ENCODE peak calls at places on chromosomes 12 and 14, in five cellular contexts. B is stomach, D is upper lobe of right lung, W is mammary epithelial cell, A is tibial nerve. M is an unnamed sample.

GRCh38 chr12:54383041-54383609 is 1.4 kb downstream of the ZNF385A start:
- DNase-seq in B (no peak), D (no peak), W (peak; percentile 95), A (no peak), M (no peak)

GRCh38 chr12:116236148-116236731 is 41.3 kb downstream of the MED13L start:
- DNase-seq in B (peak; percentile 54), D (no peak), W (peak; percentile 40), A (peak; percentile 70), M (peak; percentile 50)

GRCh38 chr12:43462080-43462479 is 89.9 kb downstream of the ADAMTS20 start:
- DNase-seq in B (no peak), D (no peak), W (no peak), A (no peak), M (no peak)

GRCh38 chr12:69838086-69838440 is 13.0 kb downstream of the MYRFL start:
- DNase-seq in B (no peak), D (no peak), W (no peak), A (no peak), M (no peak)

GRCh38 chr12:23827353-23827752 is 122.1 kb downstream of the SOX5 start:
- DNase-seq in B (no peak), D (no peak), W (no peak), A (no peak), M (peak; percentile 37)

GRCh38 chr12:120835304-120835612 is 68.9 kb downstream of the SPPL3 start:
- DNase-seq in B (no peak), D (no peak), W (no peak), A (no peak), M (no peak)

GRCh38 chr12:2640709-2641108 is 154.1 kb upstream of the FKBP4 start:
- DNase-seq in B (peak; percentile 33), D (peak; percentile 64), W (peak; percentile 91), A (peak; percentile 22), M (peak; percentile 38)

GRCh38 chr12:132435486-132436187 is 54.3 kb upstream of the FBRSL1 start:
- DNase-seq in B (no peak), D (no peak), W (no peak), A (no peak), M (no peak)

GRCh38 chr12:57783861-57784260 is 1.3 kb downstream of the TSFM start:
- DNase-seq in B (no peak), D (no peak), W (no peak), A (no peak), M (no peak)

GRCh38 chr14:50093496-50093895 is 22.9 kb downstream of the VCPKMT start:
- DNase-seq in B (no peak), D (no peak), W (no peak), A (no peak), M (no peak)

GRCh38 chr12:94648578-94648977 is 1.8 kb downstream of the TMCC3 start:
- DNase-seq in B (no peak), D (no peak), W (peak; percentile 67), A (no peak), M (no peak)

GRCh38 chr14:104443391-104444158 is 136.0 kb upstream of the C14orf180 start:
- DNase-seq in B (no peak), D (peak; percentile 61), W (no peak), A (no peak), M (no peak)

GRCh38 chr12:115088328-115088994 is 404.5 kb upstream of the TBX3 start:
- DNase-seq in B (no peak), D (peak; percentile 66), W (no peak), A (no peak), M (no peak)

GRCh38 chr14:58697927-58698641 is 60.3 kb downstream of the DACT1 start:
- DNase-seq in B (no peak), D (no peak), W (peak; percentile 6), A (no peak), M (no peak)

GRCh38 chr14:65749287-65749686 is 336.8 kb downstream of the FUT8 start:
- DNase-seq in B (no peak), D (no peak), W (no peak), A (no peak), M (no peak)

GRCh38 chr12:96810477-96810876 is 96.6 kb upstream of the NEDD1 start:
- DNase-seq in B (no peak), D (no peak), W (no peak), A (no peak), M (no peak)

GRCh38 chr14:62768753-62769152 is 276.5 kb downstream of the KCNH5 start:
- DNase-seq in B (no peak), D (no peak), W (no peak), A (no peak), M (no peak)

GRCh38 chr14:53842938-53843337 is 113.7 kb downstream of the BMP4 start:
- DNase-seq in B (no peak), D (no peak), W (no peak), A (no peak), M (peak; percentile 82)

GRCh38 chr12:132447731-132448452 is 42.1 kb upstream of the FBRSL1 start:
- DNase-seq in B (no peak), D (no peak), W (no peak), A (no peak), M (no peak)

GRCh38 chr12:111108726-111109125 is 188.3 kb upstream of the MYL2 start:
- DNase-seq in B (no peak), D (no peak), W (no peak), A (no peak), M (no peak)

GRCh38 chr14:66045572-66046021 is 440.6 kb upstream of the CCDC196 start:
- DNase-seq in B (no peak), D (no peak), W (no peak), A (no peak), M (no peak)

GRCh38 chr14:22563987-22564386 is 25.0 kb downstream of the DAD1 start:
- DNase-seq in B (no peak), D (no peak), W (no peak), A (no peak), M (no peak)

GRCh38 chr12:105936496-105936895 is 202.3 kb downstream of the NUAK1 start:
- DNase-seq in B (no peak), D (no peak), W (no peak), A (no peak), M (no peak)

GRCh38 chr12:47205532-47206449 is 126.0 kb upstream of the AMIGO2 start:
- DNase-seq in B (no peak), D (no peak), W (no peak), A (no peak), M (no peak)

GRCh38 chr12:40946612-40947194 is 241.4 kb upstream of the PDZRN4 start:
- DNase-seq in B (no peak), D (no peak), W (no peak), A (no peak), M (no peak)

GRCh38 chr14:53375573-53375972 is 222.4 kb upstream of the DDHD1 start:
- DNase-seq in B (no peak), D (no peak), W (no peak), A (no peak), M (no peak)

GRCh38 chr14:68199465-68200145 is 380.0 kb downstream of the RAD51B start:
- DNase-seq in B (peak; percentile 50), D (no peak), W (no peak), A (no peak), M (no peak)

GRCh38 chr12:26940820-26941219 is 2.5 kb downstream of the FGFR1OP2 start:
- DNase-seq in B (no peak), D (no peak), W (no peak), A (no peak), M (no peak)
- H3K4me3 ChIP-seq in B (no peak overlapping the region), D (peak overlapping the region; percentile 97), W (peak overlapping the region; percentile 98), A (peak overlapping the region; percentile 74), M (no peak overlapping the region)

GRCh38 chr14:69708586-69709169 is 58.3 kb upstream of the SRSF5 start:
- DNase-seq in B (no peak), D (no peak), W (no peak), A (no peak), M (peak; percentile 53)

GRCh38 chr14:69710378-69710777 is 56.6 kb upstream of the SRSF5 start:
- DNase-seq in B (no peak), D (no peak), W (no peak), A (no peak), M (no peak)

GRCh38 chr14:69711471-69712216 is 55.3 kb upstream of the SRSF5 start:
- DNase-seq in B (no peak), D (no peak), W (no peak), A (no peak), M (no peak)

GRCh38 chr14:69711065-69711464 is 55.9 kb upstream of the SRSF5 start:
- DNase-seq in B (no peak), D (peak; percentile 83), W (no peak), A (no peak), M (no peak)

DNA sequence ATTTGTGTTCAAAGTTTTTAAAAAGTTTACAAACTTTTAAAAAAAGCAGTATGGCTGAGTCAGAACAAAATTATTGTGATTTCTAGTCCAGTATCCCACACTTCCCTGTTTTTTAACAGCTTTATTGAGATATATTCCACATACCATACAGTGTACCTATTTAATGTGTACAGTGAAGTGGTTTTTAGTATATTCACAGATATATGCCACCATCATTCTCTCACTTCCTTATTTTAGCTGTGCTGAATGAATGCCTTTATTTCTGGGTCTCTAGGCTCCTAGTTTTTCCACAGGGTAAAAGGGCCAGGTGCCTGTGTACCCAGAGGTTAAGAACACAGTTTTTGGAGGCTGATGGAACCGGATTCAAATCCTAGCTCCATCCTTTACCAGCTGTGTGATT is 58.9 kb upstream of the SRSF5 start:
- DNase-seq in B (no peak), D (no peak), W (no peak), A (no peak), M (no peak)
- H3K4me1 ChIP-seq in B (peaks cover 47% of the 10 kb centered on the region), D (peaks cover 52% of the 10 kb centered on the region), W (peaks cover 19% of the 10 kb centered on the region), A (peaks cover 32% of the 10 kb centered on the region), M (peaks cover 6% of the 10 kb centered on the region)

GRCh38 chr12:204261-204678 is 9.7 kb downstream of the SLC6A12 start:
- DNase-seq in B (no peak), D (no peak), W (no peak), A (no peak), M (no peak)

GRCh38 chr12:205026-205425 is 8.9 kb downstream of the SLC6A12 start:
- DNase-seq in B (no peak), D (no peak), W (no peak), A (no peak), M (no peak)

GRCh38 chr12:202081-202731 is 11.8 kb downstream of the SLC6A12 start:
- DNase-seq in B (no peak), D (peak; percentile 84), W (no peak), A (no peak), M (no peak)

GRCh38 chr12:203074-203461 is 10.9 kb downstream of the SLC6A12 start:
- DNase-seq in B (no peak), D (no peak), W (no peak), A (no peak), M (no peak)

GRCh38 chr12:203462-204260 is 10.3 kb downstream of the SLC6A12 start:
- DNase-seq in B (no peak), D (no peak), W (no peak), A (no peak), M (no peak)
- H3K4me3 ChIP-seq in B (peak overlapping the region; percentile 49), D (peak overlapping the region; percentile 46), W (peak overlapping the region; percentile 2), A (peak overlapping the region; percentile 58), M (peak overlapping the region; percentile 36)

DNA sequence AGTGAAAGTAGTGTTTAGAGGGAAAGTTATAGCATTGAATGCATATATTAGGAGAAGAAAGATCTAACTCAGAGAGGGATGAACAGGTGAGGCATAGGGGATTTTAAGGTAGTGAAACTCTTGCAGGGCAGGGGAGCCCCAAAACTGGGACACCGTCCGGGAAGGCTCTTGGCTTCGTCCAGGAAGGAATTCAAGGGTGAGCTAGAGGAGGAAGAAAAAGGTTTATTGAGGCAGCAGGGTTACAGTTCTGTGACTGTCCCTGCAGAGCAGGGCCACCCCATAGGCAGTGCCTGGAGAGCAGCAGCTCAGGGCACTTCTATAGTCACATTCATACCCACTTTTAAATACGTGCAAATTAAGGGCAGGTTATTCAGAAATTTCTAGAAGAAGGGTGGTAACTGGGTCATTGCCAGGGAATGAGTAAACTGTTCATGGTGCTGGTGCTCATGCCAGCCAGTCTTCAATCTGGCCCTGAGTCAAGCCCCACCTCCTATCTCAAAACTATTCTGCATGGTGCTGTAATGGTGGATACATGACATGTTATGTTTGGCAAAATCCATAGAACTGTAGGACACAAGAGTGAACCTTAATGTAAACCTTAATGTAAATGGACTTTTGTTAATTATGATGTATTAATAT is 1.2 kb upstream of the OAS1 start:
- DNase-seq in B (no peak), D (no peak), W (peak; percentile 18), A (no peak), M (no peak)
- H3K4me1 ChIP-seq in B (peaks cover 30% of the 10 kb centered on the region), D (peaks cover 28% of the 10 kb centered on the region), W (peaks cover 4% of the 10 kb centered on the region), A (peaks cover 40% of the 10 kb centered on the region), M (peaks cover 11% of the 10 kb centered on the region)

M was measured in Caco-2.